ENCODE peak calls at places on chromosomes 4 and X, in six cellular contexts. B is left ventricle myocardium inferior, N is A673, A is mammary epithelial cell, E is cardiac muscle cell, W is tibial nerve. U is an unnamed sample.

GRCh38 chr4:121278811-121279368 is 101.9 kb downstream of the QRFPR start:
- DNase-seq in B (no peak), N (no peak), A (peak; percentile 8), E (no peak), W (no peak), U (no peak)

GRCh38 chr4:19969492-19969891 is 282.2 kb upstream of the SLIT2 start:
- DNase-seq in B (no peak), N (peak; percentile 40), A (no peak), E (no peak), W (no peak), U (no peak)

GRCh38 chr4:185513489-185514181 is 21.7 kb downstream of the PDLIM3 start:
- DNase-seq in B (no peak), N (no peak), A (no peak), E (no peak), W (no peak), U (no peak)

GRCh38 chr4:172188248-172188976 is 375.2 kb downstream of the GALNTL6 start:
- DNase-seq in B (no peak), N (no peak), A (no peak), E (no peak), W (no peak), U (no peak)

GRCh38 chr4:16018061-16018676 is 55.2 kb upstream of the FGFBP2 start:
- DNase-seq in B (no peak), N (no peak), A (no peak), E (no peak), W (no peak), U (no peak)

GRCh38 chr4:28350485-28350884 is 1489.8 kb downstream of the STIM2 start:
- DNase-seq in B (no peak), N (peak; percentile 84), A (peak; percentile 58), E (no peak), W (no peak), U (no peak)

GRCh38 chr4:41012308-41012707 is 202.0 kb downstream of the APBB2 start:
- DNase-seq in B (no peak), N (no peak), A (no peak), E (no peak), W (no peak), U (no peak)

GRCh38 chrX:74133156-74133796 is 170.7 kb upstream of the ZCCHC13 start:
- DNase-seq in B (no peak), N (peak; percentile 73), A (peak; percentile 40), E (peak; percentile 81), W (no peak), U (peak; percentile 33)

GRCh38 chr4:88523325-88524129 is at the start of gene PYURF:
- DNase-seq in B (peak; percentile 98), N (peak; percentile 88), A (peak; percentile 92), E (peak; percentile 98), W (peak; percentile 94), U (peak; percentile 49)

GRCh38 chrX:4263005-4263404 is 549.6 kb upstream of the PRKX start:
- DNase-seq in B (no peak), N (peak; percentile 73), A (no peak), E (peak; percentile 13), W (no peak), U (peak; percentile 10)

GRCh38 chrX:31057291-31057690 is 14.6 kb downstream of the FTHL17 start:
- DNase-seq in B (no peak), N (no peak), A (no peak), E (no peak), W (no peak), U (no peak)

GRCh38 chr4:37662861-37663390 is 23.2 kb downstream of the RELL1 start:
- DNase-seq in B (peak; percentile 37), N (no peak), A (no peak), E (peak; percentile 30), W (no peak), U (no peak)

GRCh38 chrX:7047951-7048350 is 99.6 kb upstream of the STS start:
- DNase-seq in B (no peak), N (no peak), A (no peak), E (no peak), W (no peak), U (no peak)

GRCh38 chrX:80335062-80335830 is 85.0 kb upstream of the TENT5D start:
- DNase-seq in B (peak; percentile 26), N (peak; percentile 57), A (peak; percentile 37), E (peak; percentile 73), W (peak; percentile 38), U (no peak)

GRCh38 chr4:41106081-41106480 is 108.3 kb downstream of the APBB2 start:
- DNase-seq in B (no peak), N (no peak), A (no peak), E (no peak), W (no peak), U (no peak)

DNA sequence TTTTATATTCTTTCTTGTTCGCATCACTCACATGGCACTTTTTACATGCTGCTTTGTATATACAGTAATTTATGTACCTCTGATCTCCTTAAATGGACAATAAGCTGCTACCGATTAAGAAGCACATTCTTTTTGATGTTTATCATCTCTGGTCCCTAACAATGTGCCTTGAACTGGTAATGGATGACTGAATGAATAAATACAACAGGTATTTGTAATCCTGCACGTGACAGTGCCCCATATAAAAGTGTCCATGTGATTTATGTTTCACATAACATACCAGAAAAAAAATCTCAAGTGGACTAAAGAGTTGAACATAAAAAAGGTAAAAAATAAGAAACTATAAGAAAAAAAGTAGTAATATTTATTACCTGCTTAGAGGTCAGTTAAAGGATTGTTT is 7.7 kb upstream of the SLAIN2 start:
- DNase-seq in B (no peak), N (no peak), A (peak; percentile 21), E (no peak), W (no peak), U (no peak)
- H3K4me1 ChIP-seq in B (peaks cover 16% of the 10 kb centered on the region), N (peaks cover 8% of the 10 kb centered on the region), A (peaks cover 41% of the 10 kb centered on the region), E (no peaks in the 10 kb centered on the region), W (no peaks in the 10 kb centered on the region), U (no peaks in the 10 kb centered on the region)

DNA sequence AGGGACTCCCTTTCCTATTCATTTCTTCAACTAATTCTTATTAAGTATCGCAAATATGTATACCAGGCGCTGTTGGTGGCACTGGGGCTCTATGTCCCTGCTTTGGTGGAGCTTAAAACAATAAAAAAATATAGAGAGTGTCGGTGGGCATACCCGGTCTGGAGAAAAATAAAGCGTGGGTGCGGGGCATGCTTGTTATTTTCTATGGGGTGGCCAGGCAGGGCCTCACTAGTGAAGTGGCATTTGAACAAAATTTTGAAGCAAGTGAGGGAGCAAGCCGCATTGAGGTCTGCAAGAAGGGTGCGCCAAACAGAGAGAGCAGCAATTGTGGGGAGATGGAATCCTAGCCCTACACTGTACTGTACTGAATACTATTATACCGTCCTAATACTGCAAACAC is 565 bp upstream of the IDS start:
- DNase-seq in B (no peak), N (no peak), A (no peak), E (no peak), W (no peak), U (no peak)
- H3K4me3 ChIP-seq in B (peak overlapping the region; percentile 78), N (peak overlapping the region; percentile 54), A (no peak overlapping the region), E (peak overlapping the region; percentile 55), W (peak overlapping the region; percentile 67), U (peak overlapping the region; percentile 72)

GRCh38 chr4:138226351-138226750 is 15.8 kb downstream of the SLC7A11 start:
- DNase-seq in B (no peak), N (no peak), A (no peak), E (no peak), W (no peak), U (no peak)

GRCh38 chr4:138223191-138223910 is 18.8 kb downstream of the SLC7A11 start:
- DNase-seq in B (no peak), N (no peak), A (no peak), E (no peak), W (no peak), U (no peak)

GRCh38 chr4:138224614-138225013 is 17.5 kb downstream of the SLC7A11 start:
- DNase-seq in B (no peak), N (no peak), A (no peak), E (no peak), W (no peak), U (no peak)

GRCh38 chr4:138222041-138222440 is 20.1 kb downstream of the SLC7A11 start:
- DNase-seq in B (no peak), N (peak; percentile 96), A (no peak), E (no peak), W (no peak), U (no peak)

GRCh38 chr4:138225477-138225876 is 16.7 kb downstream of the SLC7A11 start:
- DNase-seq in B (no peak), N (no peak), A (no peak), E (no peak), W (no peak), U (no peak)
- H3K27ac ChIP-seq in B (no peak overlapping the region), N (peak overlapping the region; percentile 81), A (peak overlapping the region; percentile 28), E (no peak overlapping the region), W (no peak overlapping the region), U (no peak overlapping the region)

GRCh38 chrX:118510076-118510475 is 14.5 kb downstream of the DOCK11 start:
- DNase-seq in B (peak; percentile 31), N (no peak), A (no peak), E (no peak), W (no peak), U (no peak)
- H3K4me1 ChIP-seq in B (no peaks in the 10 kb centered on the region), N (no peaks in the 10 kb centered on the region), A (no peaks in the 10 kb centered on the region), E (no peaks in the 10 kb centered on the region), W (no peaks in the 10 kb centered on the region), U (peaks cover 43% of the 10 kb centered on the region)

GRCh38 chr4:117001077-117001476 is 84.3 kb downstream of the TRAM1L1 start:
- DNase-seq in B (no peak), N (no peak), A (no peak), E (no peak), W (no peak), U (no peak)
- H3K4me3 ChIP-seq in B (no peak overlapping the region), N (no peak overlapping the region), A (no peak overlapping the region), E (no peak overlapping the region), W (no peak overlapping the region), U (no peak overlapping the region)

GRCh38 chr4:108763226-108763593 is 357 bp upstream of the ETNPPL start:
- DNase-seq in B (no peak), N (no peak), A (no peak), E (no peak), W (no peak), U (no peak)

GRCh38 chr4:108758498-108758897 is 4.4 kb downstream of the ETNPPL start:
- DNase-seq in B (no peak), N (no peak), A (no peak), E (no peak), W (no peak), U (no peak)

GRCh38 chr4:108763981-108764380 is 1.1 kb upstream of the ETNPPL start:
- DNase-seq in B (no peak), N (no peak), A (no peak), E (no peak), W (no peak), U (no peak)

GRCh38 chr4:108766058-108766457 is 3.2 kb upstream of the ETNPPL start:
- DNase-seq in B (no peak), N (no peak), A (no peak), E (no peak), W (no peak), U (no peak)

GRCh38 chr4:108762559-108763225 is at the start of gene ETNPPL:
- DNase-seq in B (peak; percentile 31), N (peak; percentile 59), A (peak; percentile 14), E (peak; percentile 76), W (no peak), U (peak; percentile 9)
- H3K27ac ChIP-seq in B (peak within 1 kb of the TSS; percentile 58), N (no peak within 1 kb of the TSS), A (no peak within 1 kb of the TSS), E (no peak within 1 kb of the TSS), W (no peak within 1 kb of the TSS), U (no peak within 1 kb of the TSS)